ENCODE peak calls at places on chromosomes 4 and X, in five cellular contexts. G, D, H, S and I are unnamed samples.

GRCh38 chr4:149896428-149896827 is 80.8 kb upstream of the IQCM start:
- DNase-seq in H (no peak), S (no peak), G (peak), D (no peak), I (no peak)

GRCh38 chr4:176425035-176425434 is 105.3 kb downstream of the SPCS3 start:
- DNase-seq in D (no peak), H (no peak), G (peak), S (no peak), I (no peak)

GRCh38 chr4:8556341-8557150 is 23.6 kb upstream of the GPR78 start:
- DNase-seq in G (peak), D (no peak), H (no peak), S (no peak), I (no peak)

GRCh38 chr4:92234393-92235176 is 69.2 kb upstream of the GRID2 start:
- DNase-seq in D (no peak), H (no peak), S (no peak), G (peak), I (no peak)

GRCh38 chr4:66946761-66947160 is 598.5 kb downstream of the CENPC start:
- DNase-seq in G (no peak), D (no peak), S (no peak), H (no peak), I (no peak)

GRCh38 chr4:184475096-184475461 is 729 bp upstream of the IRF2 start:
- DNase-seq in D (no peak), H (no peak), G (peak), S (peak), I (peak)

GRCh38 chrX:78378476-78379115 is 51.2 kb upstream of the CYSLTR1 start:
- DNase-seq in H (no peak), D (no peak), G (peak), S (no peak), I (no peak)

GRCh38 chr4:38605794-38606586 is 58.0 kb upstream of the KLF3 start:
- DNase-seq in H (no peak), S (no peak), D (peak), G (no peak), I (peak)

GRCh38 chrX:107537815-107538214 is 88.4 kb downstream of the FRMPD3 start:
- DNase-seq in H (peak), S (no peak), D (no peak), G (peak), I (peak)

GRCh38 chr4:112552668-112553067 is 36.7 kb upstream of the NEUROG2 start:
- DNase-seq in S (no peak), H (no peak), G (peak), D (no peak), I (no peak)

GRCh38 chr4:167020410-167020809 is 213.9 kb downstream of the SPOCK3 start:
- DNase-seq in S (no peak), H (no peak), G (peak), D (no peak), I (no peak)

GRCh38 chr4:104490096-104490769 is 4.5 kb downstream of the CXXC4 start:
- DNase-seq in S (no peak), H (no peak), G (no peak), D (no peak), I (peak)

GRCh38 chrX:42948723-42949122 is 170.8 kb upstream of the PPP1R2C start:
- DNase-seq in D (no peak), G (no peak), H (peak), S (no peak), I (no peak)

GRCh38 chr4:124265701-124266100 is 446.8 kb downstream of the ANKRD50 start:
- DNase-seq in S (no peak), G (peak), H (no peak), D (no peak), I (no peak)

GRCh38 chr4:177005801-177006230 is 213.1 kb upstream of the VEGFC start:
- DNase-seq in G (peak), H (no peak), S (no peak), D (no peak), I (no peak)

GRCh38 chrX:103674531-103675454 is 11.7 kb downstream of the MORF4L2 start:
- DNase-seq in G (no peak), H (no peak), S (no peak), D (no peak), I (no peak)

GRCh38 chrX:149962859-149963757 is 24.8 kb upstream of the EOLA2 start:
- DNase-seq in H (no peak), G (peak), S (peak), D (peak), I (peak)

GRCh38 chr4:4427478-4427870 is 40.6 kb downstream of the NSG1 start:
- DNase-seq in H (no peak), S (no peak), D (no peak), G (no peak), I (no peak)

GRCh38 chr4:26299254-26299882 is 21.4 kb upstream of the RBPJ start:
- DNase-seq in S (no peak), G (no peak), D (no peak), H (no peak), I (no peak)

GRCh38 chr4:145697332-145697731 is 17.4 kb downstream of the C4orf51 start:
- DNase-seq in H (no peak), D (no peak), G (no peak), S (no peak), I (no peak)

GRCh38 chr4:6446538-6447451 is 25.6 kb downstream of the PPP2R2C start:
- DNase-seq in S (no peak), H (no peak), G (no peak), D (no peak), I (no peak)

GRCh38 chr4:930827-931193 is 1.3 kb downstream of the GAK start:
- DNase-seq in G (no peak), H (no peak), D (peak), S (no peak), I (peak)

GRCh38 chr4:13484749-13485345 is 707 bp upstream of the RAB28 start:
- DNase-seq in H (no peak), D (peak), S (no peak), G (peak), I (no peak)

GRCh38 chr4:171817026-171817425 is 3.8 kb downstream of the GALNTL6 start:
- DNase-seq in D (no peak), G (no peak), S (no peak), H (no peak), I (no peak)

GRCh38 chrX:45771560-45772340 is 571.1 kb upstream of the DIPK2B start:
- DNase-seq in G (peak), S (peak), H (peak), D (no peak), I (peak)

GRCh38 chrX:109840585-109840984 is 107.5 kb upstream of the ACSL4 start:
- DNase-seq in S (peak), G (peak), H (no peak), D (no peak), I (peak)

GRCh38 chr4:153233761-153234371 is 29.6 kb downstream of the TRIM2 start:
- DNase-seq in D (no peak), H (no peak), S (no peak), G (peak), I (peak)

GRCh38 chr4:1411436-1412375 is 5.5 kb upstream of the NKX1-1 start:
- DNase-seq in G (no peak), H (no peak), D (no peak), S (peak), I (peak)

GRCh38 chr4:16914208-16914607 is 15.8 kb upstream of the LDB2 start:
- DNase-seq in G (peak), D (no peak), H (no peak), S (no peak), I (no peak)

GRCh38 chr4:104989363-104989762 is 157.3 kb upstream of the TET2 start:
- DNase-seq in D (peak), G (peak), H (no peak), S (no peak), I (no peak)

GRCh38 chr4:80388284-80388607 is 52.7 kb downstream of the CFAP299 start:
- DNase-seq in H (no peak), G (no peak), S (no peak), D (no peak), I (no peak)

GRCh38 chrX:134676440-134676839 is 18.2 kb upstream of the PLAC1 start:
- DNase-seq in H (no peak), S (no peak), D (no peak), G (peak), I (no peak)

GRCh38 chr4:7761720-7762119 is 177.9 kb downstream of the AFAP1 start:
- DNase-seq in S (peak), G (peak), H (peak), D (peak), I (peak)

GRCh38 chrX:23849241-23849640 is 58.5 kb downstream of the APOO start:
- DNase-seq in S (no peak), H (no peak), D (no peak), G (no peak), I (no peak)

GRCh38 chrX:21781525-21781924 is 23.6 kb upstream of the SMPX start:
- DNase-seq in G (no peak), H (no peak), D (no peak), S (no peak), I (no peak)

GRCh38 chr4:107392951-107393350 is 327.1 kb downstream of the PAPSS1 start:
- DNase-seq in G (no peak), H (no peak), S (no peak), D (no peak), I (peak)

GRCh38 chrX:79524642-79525041 is 157.5 kb upstream of the ITM2A start:
- DNase-seq in G (peak), D (no peak), S (no peak), H (no peak), I (peak)

GRCh38 chr4:74228691-74229640 is 71.0 kb downstream of the MTHFD2L start:
- DNase-seq in G (peak), D (peak), H (peak), S (peak), I (peak)